ENCODE peak calls at places on chromosomes 3 and 15, in five cellular contexts. One of them, this sample, is unnamed. For H3K4me1, the result is how much of the 10 kb centered on the place peaks cover.

GRCh38 chr3:18018491-18019177 is 276.2 kb upstream of the TBC1D5 start:
- DNase-seq in fibroblast of lung: peak
- DNase-seq in upper lobe of right lung: no peak
- DNase-seq in Peyer's patch: no peak
- DNase-seq in ovary: no peak
- DNase-seq in this sample: no peak

GRCh38 chr3:128006061-128006470 is 46.2 kb upstream of the SEC61A1 start:
- DNase-seq in fibroblast of lung: no peak
- DNase-seq in ovary: no peak
- DNase-seq in Peyer's patch: no peak
- DNase-seq in upper lobe of right lung: no peak
- DNase-seq in this sample: no peak

GRCh38 chr3:186268616-186269448 is 93.2 kb downstream of the DGKG start:
- DNase-seq in fibroblast of lung: peak
- DNase-seq in ovary: no peak
- DNase-seq in Peyer's patch: no peak
- DNase-seq in upper lobe of right lung: no peak
- DNase-seq in this sample: no peak

GRCh38 chr3:7520059-7520458 is 659.1 kb downstream of the GRM7 start:
- DNase-seq in upper lobe of right lung: no peak
- DNase-seq in ovary: no peak
- DNase-seq in Peyer's patch: no peak
- DNase-seq in fibroblast of lung: peak
- DNase-seq in this sample: no peak

GRCh38 chr15:43800286-43801136 is at the start of gene HYPK:
- DNase-seq in upper lobe of right lung: peak
- DNase-seq in ovary: peak
- DNase-seq in fibroblast of lung: peak
- DNase-seq in Peyer's patch: peak
- DNase-seq in this sample: peak

GRCh38 chr15:74229686-74230085 is 6.4 kb upstream of the CCDC33 start:
- DNase-seq in fibroblast of lung: no peak
- DNase-seq in upper lobe of right lung: no peak
- DNase-seq in ovary: no peak
- DNase-seq in Peyer's patch: no peak
- DNase-seq in this sample: no peak

GRCh38 chr3:143831208-143831607 is 17.1 kb downstream of the SLC9A9 start:
- DNase-seq in upper lobe of right lung: no peak
- DNase-seq in Peyer's patch: no peak
- DNase-seq in fibroblast of lung: peak
- DNase-seq in ovary: no peak
- DNase-seq in this sample: no peak

GRCh38 chr3:137194301-137194700 is 236.5 kb downstream of the IL20RB start:
- DNase-seq in ovary: no peak
- DNase-seq in fibroblast of lung: no peak
- DNase-seq in Peyer's patch: no peak
- DNase-seq in upper lobe of right lung: no peak
- DNase-seq in this sample: no peak

GRCh38 chr3:101567528-101568317 is 6.1 kb downstream of the TRMT10C start:
- DNase-seq in Peyer's patch: no peak
- DNase-seq in ovary: no peak
- DNase-seq in fibroblast of lung: peak
- DNase-seq in upper lobe of right lung: no peak
- DNase-seq in this sample: no peak

GRCh38 chr15:39287322-39288195 is 293.3 kb upstream of the THBS1 start:
- DNase-seq in ovary: no peak
- DNase-seq in fibroblast of lung: peak
- DNase-seq in Peyer's patch: no peak
- DNase-seq in upper lobe of right lung: no peak
- DNase-seq in this sample: no peak

GRCh38 chr15:81575436-81576123 is 201.6 kb upstream of the TMC3 start:
- DNase-seq in ovary: no peak
- DNase-seq in fibroblast of lung: no peak
- DNase-seq in Peyer's patch: no peak
- DNase-seq in upper lobe of right lung: no peak
- DNase-seq in this sample: no peak

DNA sequence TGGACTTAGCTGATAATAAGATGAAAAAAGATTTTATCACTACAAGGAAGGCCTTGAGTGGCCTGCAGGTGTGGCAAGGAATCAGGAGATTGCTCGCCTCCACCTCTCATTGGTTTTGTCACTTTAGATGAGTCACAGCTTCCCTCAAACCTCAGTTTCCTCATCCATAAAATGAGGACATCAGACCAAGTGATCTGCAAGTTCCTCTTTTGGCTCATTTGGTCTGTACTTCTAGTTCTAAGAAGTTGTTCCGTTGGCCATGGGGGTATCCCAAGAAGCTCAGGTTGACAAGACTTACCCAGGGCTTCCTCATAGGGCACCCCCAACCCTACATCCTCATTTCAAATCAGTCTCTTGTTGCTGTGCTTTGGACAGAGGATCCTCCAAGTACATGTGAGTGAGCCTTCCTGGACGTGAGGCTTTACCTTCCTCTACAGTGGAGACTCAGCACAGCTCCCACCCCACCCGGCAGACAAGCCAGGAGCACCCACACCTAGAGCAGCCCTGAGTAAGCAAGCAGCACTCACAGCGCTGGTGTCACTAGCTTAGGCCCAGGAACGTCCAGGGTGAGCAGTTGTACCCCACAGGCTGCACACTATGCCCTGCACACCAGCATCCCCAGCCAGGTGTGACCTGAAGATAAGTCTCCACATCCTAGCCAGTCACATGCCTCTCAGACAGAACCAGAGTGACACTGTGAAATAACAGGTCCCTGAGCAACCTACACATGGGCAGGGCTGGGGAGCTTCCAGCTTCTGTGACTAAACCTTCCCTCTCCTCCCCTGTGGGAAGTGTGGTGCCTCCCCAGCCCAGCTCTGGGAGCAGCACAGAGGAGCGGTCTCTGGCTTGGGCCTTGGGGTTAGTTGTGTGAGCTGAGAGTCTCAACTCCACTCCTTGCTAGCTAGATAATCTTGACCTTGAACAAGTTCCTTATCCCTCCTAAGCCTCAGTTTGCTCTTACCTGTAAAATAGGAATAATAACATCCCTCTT is 253.8 kb downstream of the UACA start:
- DNase-seq in ovary: no peak
- DNase-seq in fibroblast of lung: no peak
- DNase-seq in Peyer's patch: no peak
- DNase-seq in upper lobe of right lung: no peak
- DNase-seq in this sample: no peak
- H3K4me1 ChIP-seq in ovary: under half
- H3K4me1 ChIP-seq in fibroblast of lung: under half
- H3K4me1 ChIP-seq in Peyer's patch: under half
- H3K4me1 ChIP-seq in upper lobe of right lung: under half
- H3K4me1 ChIP-seq in this sample: under half

DNA sequence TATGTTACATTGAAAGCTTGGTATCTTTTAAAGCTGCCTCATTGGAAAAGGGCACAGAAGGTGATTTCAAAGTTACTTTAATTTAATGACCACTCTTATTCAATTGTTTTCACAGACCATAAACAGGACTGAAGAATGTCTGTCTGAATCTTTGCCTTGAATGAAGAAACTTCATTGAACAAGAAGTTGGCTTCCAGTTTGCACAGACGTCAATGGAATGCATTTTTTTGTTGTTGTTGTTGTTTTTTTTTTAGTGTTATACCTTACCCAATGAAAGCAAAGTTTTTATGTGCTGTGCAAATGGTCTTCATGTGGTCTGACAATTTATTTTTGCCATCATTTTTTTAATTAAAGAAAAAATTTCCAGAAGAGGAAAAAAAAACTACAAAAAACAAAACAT is 602.7 kb upstream of the TGFBR2 start:
- DNase-seq in upper lobe of right lung: no peak
- DNase-seq in fibroblast of lung: no peak
- DNase-seq in ovary: no peak
- DNase-seq in Peyer's patch: no peak
- DNase-seq in this sample: no peak
- H3K27ac ChIP-seq in upper lobe of right lung: no peak
- H3K27ac ChIP-seq in fibroblast of lung: no peak
- H3K27ac ChIP-seq in ovary: no peak
- H3K27ac ChIP-seq in Peyer's patch: no peak
- H3K27ac ChIP-seq in this sample: no peak

DNA sequence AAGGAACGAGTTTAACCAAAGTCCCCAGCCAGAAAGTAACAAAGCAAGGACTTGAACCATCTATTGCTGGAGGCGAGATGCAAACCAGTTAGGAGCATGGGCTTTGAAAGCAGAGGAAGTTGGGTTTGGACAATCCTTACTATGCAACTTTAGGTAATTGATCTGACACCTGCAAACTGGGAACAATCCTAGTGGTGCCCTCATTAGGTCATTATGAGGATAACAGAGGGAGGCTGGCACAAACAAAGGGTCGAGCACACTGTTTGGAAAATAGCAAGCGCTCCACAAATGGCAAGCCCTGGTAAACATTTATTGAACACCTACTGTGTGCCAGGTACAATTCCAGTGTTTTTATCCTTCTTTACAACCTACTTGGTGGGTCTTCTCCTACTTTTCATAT is 45.6 kb downstream of the WNT5A start:
- DNase-seq in fibroblast of lung: no peak
- DNase-seq in ovary: no peak
- DNase-seq in Peyer's patch: no peak
- DNase-seq in upper lobe of right lung: no peak
- DNase-seq in this sample: no peak
- TF ChIP-seq CTCF in fibroblast of lung: no peak
- TF ChIP-seq CTCF in ovary: no peak
- TF ChIP-seq CTCF in Peyer's patch: no peak
- TF ChIP-seq CTCF in upper lobe of right lung: no peak
- TF ChIP-seq CTCF in this sample: no peak

GRCh38 chr15:56984681-56985515 is 66.5 kb downstream of the TCF12 start:
- DNase-seq in ovary: no peak
- DNase-seq in Peyer's patch: no peak
- DNase-seq in fibroblast of lung: peak
- DNase-seq in upper lobe of right lung: no peak
- DNase-seq in this sample: no peak
- H3K4me1 ChIP-seq in ovary: under half
- H3K4me1 ChIP-seq in Peyer's patch: under half
- H3K4me1 ChIP-seq in fibroblast of lung: under half
- H3K4me1 ChIP-seq in upper lobe of right lung: under half
- H3K4me1 ChIP-seq in this sample: half or more

This sample was measured in psoas muscle.